ENCODE peak calls at places on chromosomes 11 and 22, in nine cellular contexts. Y is tibial nerve; N is CD8-positive, alpha-beta memory T cell; W is trophoblast cell; I is A549; G is mucosa of descending colon; V is fibroblast of lung; Q is left ventricle myocardium inferior; L is aorta. U is an unnamed sample. For H3K4me1, the result is how much of the 10 kb centered on the place peaks cover.

GRCh38 chr11:120973501-120973900 is 50.4 kb upstream of the TBCEL start:
- DNase-seq in Y (no peak), I (no peak), Q (no peak), N (no peak), G (no peak), V (no peak), L (no peak), W (no peak), U (no peak)

GRCh38 chr22:33923660-33924246 is 3.5 kb upstream of the LARGE1 start:
- DNase-seq in Y (peak), L (peak), N (no peak), G (peak), I (peak), Q (no peak), V (peak), W (peak), U (peak)

GRCh38 chr11:84524422-84525051 is 1102.6 kb downstream of the DLG2 start:
- DNase-seq in N (no peak), W (no peak), I (peak), L (no peak), Y (no peak), V (peak), G (no peak), Q (no peak), U (no peak)

GRCh38 chr11:27882066-27882697 is 181.9 kb upstream of the BDNF start:
- DNase-seq in Y (no peak), W (no peak), G (no peak), V (no peak), L (no peak), I (peak), Q (no peak), N (no peak), U (no peak)

GRCh38 chr11:130653838-130654601 is 205.6 kb downstream of the ADAMTS15 start:
- DNase-seq in Y (peak), V (peak), Q (peak), G (peak), I (no peak), W (no peak), L (peak), N (no peak), U (no peak)

GRCh38 chr11:116078101-116078561 is 573.9 kb upstream of the CADM1 start:
- DNase-seq in L (no peak), N (no peak), V (peak), W (no peak), Y (no peak), G (no peak), I (no peak), Q (no peak), U (no peak)

GRCh38 chr22:23576681-23577080 is 3.4 kb downstream of the IGLL1 start:
- DNase-seq in Q (no peak), V (no peak), W (no peak), L (no peak), N (no peak), Y (no peak), I (no peak), G (no peak), U (no peak)

GRCh38 chr11:73579641-73580434 is 18.1 kb downstream of the FAM168A start:
- DNase-seq in V (no peak), G (no peak), W (no peak), L (no peak), Y (no peak), I (no peak), Q (no peak), N (no peak), U (no peak)

GRCh38 chr22:39125622-39126021 is 26.9 kb downstream of the CBX7 start:
- DNase-seq in L (no peak), V (no peak), G (no peak), Q (no peak), Y (no peak), W (no peak), N (no peak), I (no peak), U (no peak)

DNA sequence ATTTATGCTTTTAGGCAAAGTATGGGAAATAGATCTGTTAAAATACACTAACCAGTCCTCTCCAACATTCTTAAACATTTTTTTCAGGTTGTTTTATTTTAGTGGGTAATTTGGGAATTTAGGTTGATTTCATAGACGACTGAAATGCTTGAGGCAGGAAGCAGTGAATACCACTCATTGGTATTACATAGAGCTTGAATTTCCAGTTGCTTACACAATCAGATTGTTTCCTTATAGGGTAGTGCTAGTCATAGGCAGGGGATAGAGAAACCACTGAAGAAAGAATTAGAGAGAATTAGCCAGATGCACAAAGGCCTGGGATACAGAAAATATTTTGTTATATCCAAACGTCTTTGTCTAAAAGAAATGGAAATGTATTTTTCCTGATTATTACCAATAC is 23.9 kb upstream of the LYVE1 start:
- DNase-seq in I (no peak), Q (no peak), N (no peak), V (peak), Y (no peak), W (peak), L (no peak), G (no peak), U (no peak)
- H3K4me1 ChIP-seq in I (under half), Q (under half), N (under half), V (under half), Y (under half), W (under half), L (under half), G (under half), U (under half)

GRCh38 chr11:87491381-87491780 is 453.6 kb downstream of the TMEM135 start:
- DNase-seq in Q (no peak), V (no peak), N (no peak), I (no peak), G (no peak), L (no peak), Y (no peak), W (no peak), U (no peak)
- H3K4me1 ChIP-seq in Q (under half), V (under half), N (under half), I (under half), G (under half), L (under half), Y (under half), W (under half), U (under half)

GRCh38 chr11:67283490-67283963 is 5.6 kb upstream of the ANKRD13D start:
- DNase-seq in I (no peak), V (no peak), G (peak), L (peak), N (no peak), Q (peak), W (no peak), Y (no peak), U (no peak)

GRCh38 chr11:67280791-67281551 is 8.1 kb upstream of the ANKRD13D start:
- DNase-seq in W (no peak), N (peak), V (no peak), I (no peak), G (peak), Q (peak), L (peak), Y (no peak), U (no peak)

GRCh38 chr11:67281552-67282150 is 7.5 kb upstream of the ANKRD13D start:
- DNase-seq in G (peak), L (peak), N (peak), Y (no peak), W (no peak), I (no peak), Q (no peak), V (no peak), U (no peak)

GRCh38 chr11:67282155-67282875 is 6.8 kb upstream of the ANKRD13D start:
- DNase-seq in Y (no peak), G (peak), I (no peak), V (no peak), N (peak), L (peak), W (no peak), Q (peak), U (no peak)

GRCh38 chr11:67282876-67283371 is 6.2 kb upstream of the ANKRD13D start:
- DNase-seq in Q (peak), G (peak), V (no peak), N (peak), Y (no peak), L (peak), I (no peak), W (no peak), U (no peak)
- H3K4me1 ChIP-seq in Q (half or more), G (under half), V (under half), N (half or more), Y (half or more), L (under half), I (under half), W (under half), U (half or more)

GRCh38 chr11:128238521-128239222 is 348.7 kb downstream of the ETS1 start:
- DNase-seq in V (no peak), G (no peak), Y (no peak), W (no peak), L (no peak), Q (no peak), I (no peak), N (no peak), U (no peak)
- H3K4me1 ChIP-seq in V (under half), G (under half), Y (under half), W (under half), L (under half), Q (under half), I (under half), N (under half), U (under half)

GRCh38 chr11:128563308-128563707 is 24.1 kb downstream of the ETS1 start:
- DNase-seq in V (no peak), Y (no peak), I (no peak), G (no peak), N (no peak), W (no peak), Q (no peak), L (no peak), U (no peak)

GRCh38 chr11:128567130-128567529 is 20.2 kb downstream of the ETS1 start:
- DNase-seq in L (no peak), W (no peak), Q (no peak), Y (no peak), I (no peak), V (no peak), G (no peak), N (no peak), U (no peak)

GRCh38 chr11:128564642-128565245 is 22.6 kb downstream of the ETS1 start:
- DNase-seq in W (no peak), I (no peak), N (no peak), Q (no peak), G (no peak), Y (no peak), L (no peak), V (no peak), U (no peak)

GRCh38 chr11:128565881-128566280 is 21.5 kb downstream of the ETS1 start:
- DNase-seq in Q (no peak), G (peak), N (no peak), L (no peak), W (no peak), Y (no peak), I (no peak), V (peak), U (no peak)

DNA sequence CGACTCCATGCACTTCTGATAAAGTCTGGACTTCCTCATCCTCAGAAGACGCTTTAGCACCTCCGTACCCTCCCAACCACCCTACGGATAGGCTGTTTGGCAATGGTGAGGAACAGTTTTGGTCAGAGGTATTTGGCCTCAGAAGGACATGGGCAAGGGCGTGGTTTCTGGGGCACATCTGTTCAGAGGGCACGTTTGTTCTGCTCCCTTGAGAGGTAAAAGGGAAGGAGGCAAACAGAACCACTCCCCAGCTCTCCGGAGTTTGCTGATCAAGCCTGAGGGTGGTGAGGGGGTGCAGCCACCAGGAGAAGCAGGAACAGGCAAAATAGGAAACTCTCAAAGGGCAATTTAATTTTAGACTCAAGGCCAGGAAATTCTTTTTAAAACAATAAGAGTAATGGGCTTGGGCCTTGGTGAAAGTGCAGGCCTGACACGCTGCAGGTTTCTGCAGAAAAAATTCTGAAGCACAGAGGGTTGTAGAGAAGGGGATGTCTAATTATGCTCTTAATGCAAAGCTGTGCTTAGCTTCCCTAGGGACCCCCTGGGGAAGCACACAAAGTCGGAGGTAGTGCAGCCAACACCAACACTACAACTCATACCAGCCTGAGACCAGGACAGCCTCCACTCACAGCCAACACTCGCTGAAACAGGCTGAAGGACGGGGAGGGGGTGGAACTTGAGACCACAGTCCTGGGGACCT is 23.3 kb downstream of the ETS1 start:
- DNase-seq in V (no peak), W (no peak), Y (no peak), N (no peak), G (peak), I (no peak), Q (no peak), L (no peak), U (no peak)
- H3K4me1 ChIP-seq in V (under half), W (under half), Y (under half), N (under half), G (under half), I (under half), Q (half or more), L (under half), U (under half)

GRCh38 chr11:106249857-106250256 is 172.4 kb downstream of the AASDHPPT start:
- DNase-seq in N (no peak), I (no peak), Q (no peak), G (no peak), Y (no peak), V (no peak), W (peak), L (no peak), U (no peak)
- H3K4me1 ChIP-seq in N (under half), I (under half), Q (under half), G (under half), Y (under half), V (under half), W (under half), L (under half), U (under half)

GRCh38 chr11:114448749-114449484 is 9.7 kb downstream of the REXO2 start:
- DNase-seq in W (no peak), G (no peak), Y (no peak), Q (no peak), I (no peak), L (no peak), N (no peak), V (peak), U (no peak)
- H3K4me1 ChIP-seq in W (under half), G (under half), Y (under half), Q (under half), I (under half), L (under half), N (under half), V (under half), U (under half)

DNA sequence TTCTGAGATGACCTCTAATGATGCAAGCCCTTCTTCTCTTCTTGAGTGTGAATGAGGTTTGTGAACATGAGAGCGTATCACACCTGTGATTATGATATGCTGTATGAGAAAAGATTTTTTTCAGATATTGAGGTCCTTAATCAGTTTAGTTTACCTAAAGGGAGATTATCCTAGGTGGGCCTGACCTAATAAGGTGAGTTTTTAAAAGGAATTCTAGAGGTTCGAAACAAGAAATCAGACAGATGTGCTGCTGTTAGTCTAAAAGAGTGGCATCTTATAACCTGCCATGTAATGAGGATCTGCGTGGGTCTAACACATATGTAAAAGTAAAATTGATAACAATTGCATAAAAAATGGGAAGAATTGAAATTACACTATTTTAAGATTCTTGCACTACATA is 33.8 kb downstream of the MSANTD4 start:
- DNase-seq in Y (no peak), I (no peak), G (no peak), L (no peak), W (no peak), Q (no peak), N (no peak), V (no peak), U (no peak)
- H3K4me1 ChIP-seq in Y (under half), I (under half), G (under half), L (under half), W (under half), Q (under half), N (under half), V (under half), U (under half)